ENCODE peak calls at places on chromosomes 7 and 10, in five cellular contexts. One of them, this sample, is unnamed. For H3K4me1 and H3K79me2, the result is how much of the 10 kb centered on the place peaks cover.

GRCh38 chr10:132904169-132904813 is 38.1 kb downstream of the CFAP46 start:
- DNase-seq in Karpas-422: peak
- DNase-seq in hepatocyte: peak
- DNase-seq in H1: peak
- DNase-seq in astrocyte: peak
- DNase-seq in this sample: peak

GRCh38 chr7:24283900-24284698 is at the start of gene NPY:
- DNase-seq in Karpas-422: no peak
- DNase-seq in hepatocyte: no peak
- DNase-seq in H1: peak
- DNase-seq in astrocyte: no peak
- DNase-seq in this sample: peak

GRCh38 chr7:37065779-37066271 is 341.5 kb upstream of the AOAH start:
- DNase-seq in Karpas-422: no peak
- DNase-seq in hepatocyte: peak
- DNase-seq in H1: no peak
- DNase-seq in astrocyte: peak
- DNase-seq in this sample: no peak

GRCh38 chr7:89283311-89283710 is 487.8 kb upstream of the TEX47 start:
- DNase-seq in Karpas-422: no peak
- DNase-seq in hepatocyte: no peak
- DNase-seq in H1: no peak
- DNase-seq in astrocyte: no peak
- DNase-seq in this sample: no peak

GRCh38 chr10:13993169-13993568 is 337.6 kb downstream of the FRMD4A start:
- DNase-seq in Karpas-422: no peak
- DNase-seq in hepatocyte: peak
- DNase-seq in H1: no peak
- DNase-seq in astrocyte: peak
- DNase-seq in this sample: no peak

GRCh38 chr10:13219685-13220670 is 14.2 kb downstream of the UCMA start:
- DNase-seq in Karpas-422: peak
- DNase-seq in hepatocyte: peak
- DNase-seq in H1: peak
- DNase-seq in astrocyte: peak
- DNase-seq in this sample: peak

GRCh38 chr7:90532231-90532929 is 62.9 kb downstream of the PTTG1IP2 start:
- DNase-seq in Karpas-422: no peak
- DNase-seq in hepatocyte: no peak
- DNase-seq in H1: no peak
- DNase-seq in astrocyte: no peak
- DNase-seq in this sample: no peak

GRCh38 chr7:38795596-38795995 is 113.4 kb downstream of the VPS41 start:
- DNase-seq in Karpas-422: no peak
- DNase-seq in hepatocyte: no peak
- DNase-seq in H1: no peak
- DNase-seq in astrocyte: no peak
- DNase-seq in this sample: no peak

GRCh38 chr10:4234661-4235060 is 449.7 kb upstream of the KLF6 start:
- DNase-seq in Karpas-422: peak
- DNase-seq in hepatocyte: no peak
- DNase-seq in H1: no peak
- DNase-seq in astrocyte: no peak
- DNase-seq in this sample: no peak

GRCh38 chr7:116573541-116573940 is 48.7 kb downstream of the CAV1 start:
- DNase-seq in Karpas-422: no peak
- DNase-seq in hepatocyte: no peak
- DNase-seq in H1: no peak
- DNase-seq in astrocyte: no peak
- DNase-seq in this sample: no peak

GRCh38 chr10:49379596-49380410 is 16.1 kb downstream of the DRGX start:
- DNase-seq in Karpas-422: peak
- DNase-seq in hepatocyte: no peak
- DNase-seq in H1: no peak
- DNase-seq in astrocyte: no peak
- DNase-seq in this sample: no peak

GRCh38 chr7:44761207-44762161 is 12.8 kb downstream of the ZMIZ2 start:
- DNase-seq in Karpas-422: no peak
- DNase-seq in hepatocyte: no peak
- DNase-seq in H1: no peak
- DNase-seq in astrocyte: no peak
- DNase-seq in this sample: no peak

GRCh38 chr10:77513783-77514331 is 123.8 kb downstream of the KCNMA1 start:
- DNase-seq in Karpas-422: no peak
- DNase-seq in hepatocyte: peak
- DNase-seq in H1: no peak
- DNase-seq in astrocyte: peak
- DNase-seq in this sample: peak

GRCh38 chr7:140639366-140640053 is 1.1 kb downstream of the DENND2A start:
- DNase-seq in Karpas-422: no peak
- DNase-seq in hepatocyte: peak
- DNase-seq in H1: no peak
- DNase-seq in astrocyte: peak
- DNase-seq in this sample: peak

GRCh38 chr7:511476-512145 is 8.0 kb downstream of the PDGFA start:
- DNase-seq in Karpas-422: no peak
- DNase-seq in hepatocyte: no peak
- DNase-seq in H1: no peak
- DNase-seq in astrocyte: no peak
- DNase-seq in this sample: no peak

GRCh38 chr7:156437021-156437614 is 203.5 kb upstream of the RNF32 start:
- DNase-seq in Karpas-422: no peak
- DNase-seq in hepatocyte: no peak
- DNase-seq in H1: no peak
- DNase-seq in astrocyte: no peak
- DNase-seq in this sample: no peak

GRCh38 chr7:147443942-147444341 is 1146.6 kb upstream of the C7orf33 start:
- DNase-seq in Karpas-422: no peak
- DNase-seq in hepatocyte: no peak
- DNase-seq in H1: no peak
- DNase-seq in astrocyte: no peak
- DNase-seq in this sample: no peak

GRCh38 chr7:143974457-143974856 is 19.8 kb downstream of the OR2F1 start:
- DNase-seq in Karpas-422: no peak
- DNase-seq in hepatocyte: peak
- DNase-seq in H1: no peak
- DNase-seq in astrocyte: no peak
- DNase-seq in this sample: no peak

GRCh38 chr7:137475966-137476365 is 132.4 kb upstream of the PTN start:
- DNase-seq in Karpas-422: no peak
- DNase-seq in hepatocyte: no peak
- DNase-seq in H1: no peak
- DNase-seq in astrocyte: peak
- DNase-seq in this sample: no peak

GRCh38 chr10:17431871-17432311 is 22.5 kb downstream of the ST8SIA6 start:
- DNase-seq in Karpas-422: peak
- DNase-seq in hepatocyte: no peak
- DNase-seq in H1: peak
- DNase-seq in astrocyte: peak
- DNase-seq in this sample: no peak

GRCh38 chr7:46385662-46386309 is 464.7 kb upstream of the IGFBP3 start:
- DNase-seq in Karpas-422: no peak
- DNase-seq in hepatocyte: no peak
- DNase-seq in H1: no peak
- DNase-seq in astrocyte: peak
- DNase-seq in this sample: no peak

GRCh38 chr7:20033621-20034200 is 183.5 kb downstream of the MACC1 start:
- DNase-seq in Karpas-422: peak
- DNase-seq in hepatocyte: no peak
- DNase-seq in H1: no peak
- DNase-seq in astrocyte: peak
- DNase-seq in this sample: no peak

GRCh38 chr7:101630591-101630990 is 1.5 kb upstream of the MYL10 start:
- DNase-seq in Karpas-422: no peak
- DNase-seq in hepatocyte: peak
- DNase-seq in H1: no peak
- DNase-seq in astrocyte: peak
- DNase-seq in this sample: no peak

GRCh38 chr7:16929146-16929762 is 47.5 kb upstream of the AGR3 start:
- DNase-seq in Karpas-422: peak
- DNase-seq in hepatocyte: no peak
- DNase-seq in H1: no peak
- DNase-seq in astrocyte: no peak
- DNase-seq in this sample: no peak

GRCh38 chr10:126387931-126388911 is at the start of gene ADAM12:
- DNase-seq in Karpas-422: no peak
- DNase-seq in hepatocyte: peak
- DNase-seq in H1: peak
- DNase-seq in astrocyte: peak
- DNase-seq in this sample: peak

GRCh38 chr10:625335-625699 is 64.2 kb downstream of the DIP2C start:
- DNase-seq in Karpas-422: no peak
- DNase-seq in hepatocyte: peak
- DNase-seq in H1: no peak
- DNase-seq in astrocyte: peak
- DNase-seq in this sample: peak

GRCh38 chr7:14748461-14748860 is 154.1 kb downstream of the DGKB start:
- DNase-seq in Karpas-422: no peak
- DNase-seq in hepatocyte: no peak
- DNase-seq in H1: no peak
- DNase-seq in astrocyte: peak
- DNase-seq in this sample: no peak

GRCh38 chr7:897086-897485 is 20.7 kb downstream of the GET4 start:
- DNase-seq in Karpas-422: no peak
- DNase-seq in hepatocyte: no peak
- DNase-seq in H1: no peak
- DNase-seq in astrocyte: no peak
- DNase-seq in this sample: no peak

GRCh38 chr7:24825315-24825917 is 68.2 kb upstream of the GSDME start:
- DNase-seq in Karpas-422: no peak
- DNase-seq in hepatocyte: peak
- DNase-seq in H1: no peak
- DNase-seq in astrocyte: no peak
- DNase-seq in this sample: no peak

GRCh38 chr10:97124211-97124610 is 61.5 kb downstream of the SLIT1 start:
- DNase-seq in Karpas-422: no peak
- DNase-seq in hepatocyte: no peak
- DNase-seq in H1: no peak
- DNase-seq in astrocyte: no peak
- DNase-seq in this sample: no peak

GRCh38 chr10:132294561-132295320 is 13.0 kb downstream of the STK32C start:
- DNase-seq in Karpas-422: peak
- DNase-seq in hepatocyte: no peak
- DNase-seq in H1: peak
- DNase-seq in astrocyte: no peak
- DNase-seq in this sample: peak

GRCh38 chr10:14971867-14972448 is 12.8 kb downstream of the MEIG1 start:
- DNase-seq in Karpas-422: peak
- DNase-seq in hepatocyte: no peak
- DNase-seq in H1: peak
- DNase-seq in astrocyte: no peak
- DNase-seq in this sample: peak

GRCh38 chr7:150322114-150322832 is 882 bp upstream of the LRRC61 start:
- DNase-seq in Karpas-422: peak
- DNase-seq in hepatocyte: no peak
- DNase-seq in H1: no peak
- DNase-seq in astrocyte: no peak
- DNase-seq in this sample: no peak

GRCh38 chr10:88881922-88882645 is 2.0 kb downstream of the STAMBPL1 start:
- DNase-seq in Karpas-422: no peak
- DNase-seq in hepatocyte: no peak
- DNase-seq in H1: no peak
- DNase-seq in astrocyte: no peak
- DNase-seq in this sample: no peak

GRCh38 chr7:70456729-70457128 is 675.2 kb upstream of the GALNT17 start:
- DNase-seq in Karpas-422: peak
- DNase-seq in hepatocyte: no peak
- DNase-seq in H1: no peak
- DNase-seq in astrocyte: no peak
- DNase-seq in this sample: no peak

GRCh38 chr7:148944935-148945934 is 61.1 kb upstream of the EZH2 start:
- DNase-seq in Karpas-422: no peak
- DNase-seq in hepatocyte: no peak
- DNase-seq in H1: no peak
- DNase-seq in astrocyte: peak
- DNase-seq in this sample: no peak

GRCh38 chr7:129724796-129725195 is 113.3 kb downstream of the NRF1 start:
- DNase-seq in Karpas-422: no peak
- DNase-seq in hepatocyte: no peak
- DNase-seq in H1: no peak
- DNase-seq in astrocyte: no peak
- DNase-seq in this sample: no peak

GRCh38 chr10:100009793-100010676 is at the start of gene DNMBP:
- DNase-seq in Karpas-422: peak
- DNase-seq in hepatocyte: peak
- DNase-seq in H1: peak
- DNase-seq in astrocyte: peak
- DNase-seq in this sample: peak
- H3K4me1 ChIP-seq in Karpas-422: half or more
- H3K4me1 ChIP-seq in hepatocyte: under half
- H3K4me1 ChIP-seq in H1: under half
- H3K4me1 ChIP-seq in astrocyte: under half
- H3K4me1 ChIP-seq in this sample: under half

GRCh38 chr7:41000042-41000441 is 702.8 kb downstream of the INHBA start:
- DNase-seq in Karpas-422: no peak
- DNase-seq in hepatocyte: no peak
- DNase-seq in H1: no peak
- DNase-seq in astrocyte: no peak
- DNase-seq in this sample: no peak
- H3K79me2 ChIP-seq in Karpas-422: under half
- H3K79me2 ChIP-seq in hepatocyte: under half
- H3K79me2 ChIP-seq in H1: under half
- H3K79me2 ChIP-seq in astrocyte: under half
- H3K79me2 ChIP-seq in this sample: under half

DNA sequence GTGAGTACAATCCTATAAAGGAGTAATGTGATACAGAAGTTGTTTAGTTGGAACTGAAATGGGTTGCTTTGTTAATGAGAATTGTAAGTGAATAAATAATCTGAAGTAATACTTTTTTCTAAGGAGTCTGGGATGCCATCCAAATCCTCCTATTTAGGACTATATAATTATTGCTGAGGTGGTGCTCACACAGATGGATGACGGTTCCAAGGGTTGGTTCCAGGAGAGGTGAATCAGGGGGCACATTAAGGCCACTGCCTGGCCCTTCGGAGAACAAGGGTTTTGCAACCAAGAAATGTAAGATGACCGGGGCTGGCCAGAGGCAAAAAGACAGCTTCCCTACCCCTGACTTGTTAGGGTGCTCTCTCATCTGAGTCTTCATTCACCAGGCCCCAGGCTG is 352.7 kb downstream of the PHTF2 start:
- DNase-seq in Karpas-422: no peak
- DNase-seq in hepatocyte: no peak
- DNase-seq in H1: no peak
- DNase-seq in astrocyte: peak
- DNase-seq in this sample: no peak
- H2AFZ ChIP-seq in Karpas-422: no peak
- H2AFZ ChIP-seq in hepatocyte: no peak
- H2AFZ ChIP-seq in H1: no peak
- H2AFZ ChIP-seq in astrocyte: peak
- H2AFZ ChIP-seq in this sample: no peak

DNA sequence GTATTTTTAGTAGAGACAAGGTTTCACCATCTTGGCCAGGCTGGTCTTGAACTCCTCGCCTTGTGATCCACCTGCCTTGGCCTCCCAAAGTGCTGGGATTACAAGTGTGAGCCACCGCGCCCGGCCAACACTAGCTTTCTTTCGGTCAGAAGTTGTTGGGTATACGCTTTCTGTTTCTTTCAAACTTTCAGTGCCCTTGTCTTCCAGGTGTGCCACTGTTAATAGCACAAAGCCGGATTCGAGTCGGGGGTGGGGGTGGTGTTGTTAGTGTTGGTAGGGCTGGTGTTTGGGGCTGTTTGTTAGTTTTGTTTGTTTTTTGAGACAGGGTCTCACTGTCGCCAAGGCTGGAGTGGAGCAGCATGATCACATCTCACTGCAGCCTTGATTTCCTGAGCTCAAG is 33.8 kb upstream of the NANOS1 start:
- DNase-seq in Karpas-422: no peak
- DNase-seq in hepatocyte: no peak
- DNase-seq in H1: no peak
- DNase-seq in astrocyte: no peak
- DNase-seq in this sample: no peak
- H3K4me1 ChIP-seq in Karpas-422: under half
- H3K4me1 ChIP-seq in hepatocyte: under half
- H3K4me1 ChIP-seq in H1: under half
- H3K4me1 ChIP-seq in astrocyte: under half
- H3K4me1 ChIP-seq in this sample: under half